ENCODE peak calls at places on chromosome 16, in four cellular contexts. Y is T-helper 2 cell, C is GM12878, R is brain microvascular endothelial cell. G is an unnamed sample.

GRCh38 chr16:4309833-4310266 is 6.0 kb upstream of the GLIS2 start:
- DNase-seq in Y (peak; percentile 24), C (no peak), R (peak; percentile 72), G (peak; percentile 71)

GRCh38 chr16:56861092-56861610 is 3.9 kb upstream of the SLC12A3 start:
- DNase-seq in Y (no peak), C (no peak), R (no peak), G (no peak)

GRCh38 chr16:3461120-3461519 is 17.6 kb downstream of the NAA60 start:
- DNase-seq in Y (peak; percentile 63), C (no peak), R (no peak), G (no peak)

GRCh38 chr16:845349-845740 is 44.8 kb upstream of the GNG13 start:
- DNase-seq in Y (no peak), C (no peak), R (no peak), G (no peak)

GRCh38 chr16:85563515-85564276 is 49.4 kb upstream of the GSE1 start:
- DNase-seq in Y (no peak), C (no peak), R (no peak), G (no peak)

GRCh38 chr16:89050868-89051311 is 42.8 kb upstream of the ACSF3 start:
- DNase-seq in Y (no peak), C (no peak), R (no peak), G (no peak)

GRCh38 chr16:15518412-15519351 is 84.3 kb downstream of the BMERB1 start:
- DNase-seq in Y (no peak), C (no peak), R (peak; percentile 18), G (no peak)

GRCh38 chr16:66265556-66266133 is 100.8 kb upstream of the CDH5 start:
- DNase-seq in Y (no peak), C (no peak), R (no peak), G (no peak)

GRCh38 chr16:59400830-59401229 is 666.7 kb upstream of the GOT2 start:
- DNase-seq in Y (no peak), C (no peak), R (no peak), G (no peak)

GRCh38 chr16:62036101-62036806 is at the start of gene CDH8:
- DNase-seq in Y (no peak), C (no peak), R (peak; percentile 36), G (no peak)

GRCh38 chr16:12507366-12507765 is 296.3 kb downstream of the CPPED1 start:
- DNase-seq in Y (no peak), C (no peak), R (no peak), G (no peak)

GRCh38 chr16:13012591-13012990 is 111.2 kb downstream of the SHISA9 start:
- DNase-seq in Y (no peak), C (no peak), R (no peak), G (no peak)

GRCh38 chr16:81442909-81443687 is 1.5 kb upstream of the CMIP start:
- DNase-seq in Y (peak; percentile 41), C (no peak), R (no peak), G (no peak)

GRCh38 chr16:70778901-70779309 is 22.1 kb downstream of the VAC14 start:
- DNase-seq in Y (no peak), C (no peak), R (peak; percentile 83), G (no peak)

GRCh38 chr16:46651305-46651704 is 30.1 kb upstream of the SHCBP1 start:
- DNase-seq in Y (no peak), C (no peak), R (no peak), G (no peak)

GRCh38 chr16:68257906-68258800 is 6.2 kb upstream of the SLC7A6 start:
- DNase-seq in Y (no peak), C (no peak), R (peak; percentile 18), G (no peak)

GRCh38 chr16:35754391-35755369 is 2295.3 kb downstream of the TP53TG3F start:
- DNase-seq in Y (no peak), C (no peak), R (no peak), G (no peak)

GRCh38 chr16:13305019-13305755 is 403.8 kb downstream of the SHISA9 start:
- DNase-seq in Y (no peak), C (no peak), R (no peak), G (no peak)